ENCODE peak calls at places on chromosomes 2 and 18, in nine cellular contexts. One of them, this sample, is unnamed.

GRCh38 chr2:62654423-62654791 is 51.1 kb upstream of the EHBP1 start:
- DNase-seq in breast epithelium: no peak
- DNase-seq in mammary epithelial cell: peak; percentile 91
- DNase-seq in Right ventricle myocardium inferior: no peak
- DNase-seq in dermis microvascular lymphatic vessel endothelial cell: no peak
- DNase-seq in CD4-positive, alpha-beta T cell: no peak
- DNase-seq in psoas muscle: no peak
- DNase-seq in WTC11: no peak
- DNase-seq in RPMI7951: no peak
- DNase-seq in this sample: no peak

GRCh38 chr2:69631402-69631801 is 12.1 kb downstream of the AAK1 start:
- DNase-seq in breast epithelium: no peak
- DNase-seq in mammary epithelial cell: no peak
- DNase-seq in Right ventricle myocardium inferior: no peak
- DNase-seq in dermis microvascular lymphatic vessel endothelial cell: no peak
- DNase-seq in CD4-positive, alpha-beta T cell: no peak
- DNase-seq in psoas muscle: no peak
- DNase-seq in WTC11: no peak
- DNase-seq in RPMI7951: no peak
- DNase-seq in this sample: no peak

GRCh38 chr2:101546376-101547058 is 71.6 kb upstream of the RFX8 start:
- DNase-seq in breast epithelium: no peak
- DNase-seq in mammary epithelial cell: peak; percentile 81
- DNase-seq in Right ventricle myocardium inferior: no peak
- DNase-seq in dermis microvascular lymphatic vessel endothelial cell: no peak
- DNase-seq in CD4-positive, alpha-beta T cell: no peak
- DNase-seq in psoas muscle: no peak
- DNase-seq in WTC11: no peak
- DNase-seq in RPMI7951: peak; percentile 66
- DNase-seq in this sample: no peak

GRCh38 chr2:127012215-127012614 is 94.7 kb downstream of the BIN1 start:
- DNase-seq in breast epithelium: no peak
- DNase-seq in mammary epithelial cell: no peak
- DNase-seq in Right ventricle myocardium inferior: no peak
- DNase-seq in dermis microvascular lymphatic vessel endothelial cell: no peak
- DNase-seq in CD4-positive, alpha-beta T cell: no peak
- DNase-seq in psoas muscle: no peak
- DNase-seq in WTC11: no peak
- DNase-seq in RPMI7951: no peak
- DNase-seq in this sample: no peak

GRCh38 chr2:28898048-28898447 is 3.6 kb downstream of the WDR43 start:
- DNase-seq in breast epithelium: no peak
- DNase-seq in mammary epithelial cell: no peak
- DNase-seq in Right ventricle myocardium inferior: no peak
- DNase-seq in dermis microvascular lymphatic vessel endothelial cell: no peak
- DNase-seq in CD4-positive, alpha-beta T cell: no peak
- DNase-seq in psoas muscle: no peak
- DNase-seq in WTC11: no peak
- DNase-seq in RPMI7951: no peak
- DNase-seq in this sample: no peak

GRCh38 chr2:20108655-20109396 is 57.4 kb upstream of the LAPTM4A start:
- DNase-seq in breast epithelium: no peak
- DNase-seq in mammary epithelial cell: peak; percentile 64
- DNase-seq in Right ventricle myocardium inferior: no peak
- DNase-seq in dermis microvascular lymphatic vessel endothelial cell: no peak
- DNase-seq in CD4-positive, alpha-beta T cell: no peak
- DNase-seq in psoas muscle: no peak
- DNase-seq in WTC11: no peak
- DNase-seq in RPMI7951: no peak
- DNase-seq in this sample: no peak

GRCh38 chr2:112048887-112049286 is 6.2 kb upstream of the TMEM87B start:
- DNase-seq in breast epithelium: no peak
- DNase-seq in mammary epithelial cell: peak; percentile 38
- DNase-seq in Right ventricle myocardium inferior: no peak
- DNase-seq in dermis microvascular lymphatic vessel endothelial cell: peak; percentile 65
- DNase-seq in CD4-positive, alpha-beta T cell: no peak
- DNase-seq in psoas muscle: no peak
- DNase-seq in WTC11: no peak
- DNase-seq in RPMI7951: peak; percentile 66
- DNase-seq in this sample: peak; percentile 21

GRCh38 chr2:217371681-217372297 is 511.9 kb upstream of the TNP1 start:
- DNase-seq in breast epithelium: no peak
- DNase-seq in mammary epithelial cell: no peak
- DNase-seq in Right ventricle myocardium inferior: no peak
- DNase-seq in dermis microvascular lymphatic vessel endothelial cell: no peak
- DNase-seq in CD4-positive, alpha-beta T cell: no peak
- DNase-seq in psoas muscle: no peak
- DNase-seq in WTC11: no peak
- DNase-seq in RPMI7951: peak; percentile 9
- DNase-seq in this sample: no peak

GRCh38 chr2:212228651-212229253 is 309.9 kb downstream of the ERBB4 start:
- DNase-seq in breast epithelium: no peak
- DNase-seq in mammary epithelial cell: peak; percentile 8
- DNase-seq in Right ventricle myocardium inferior: no peak
- DNase-seq in dermis microvascular lymphatic vessel endothelial cell: no peak
- DNase-seq in CD4-positive, alpha-beta T cell: no peak
- DNase-seq in psoas muscle: no peak
- DNase-seq in WTC11: no peak
- DNase-seq in RPMI7951: no peak
- DNase-seq in this sample: no peak

GRCh38 chr2:197972017-197972416 is 167.6 kb downstream of the PLCL1 start:
- DNase-seq in breast epithelium: no peak
- DNase-seq in mammary epithelial cell: peak; percentile 30
- DNase-seq in Right ventricle myocardium inferior: no peak
- DNase-seq in dermis microvascular lymphatic vessel endothelial cell: no peak
- DNase-seq in CD4-positive, alpha-beta T cell: no peak
- DNase-seq in psoas muscle: no peak
- DNase-seq in WTC11: no peak
- DNase-seq in RPMI7951: no peak
- DNase-seq in this sample: no peak

GRCh38 chr18:63233334-63233733 is 86.2 kb downstream of the BCL2 start:
- DNase-seq in breast epithelium: no peak
- DNase-seq in mammary epithelial cell: no peak
- DNase-seq in Right ventricle myocardium inferior: no peak
- DNase-seq in dermis microvascular lymphatic vessel endothelial cell: no peak
- DNase-seq in CD4-positive, alpha-beta T cell: no peak
- DNase-seq in psoas muscle: no peak
- DNase-seq in WTC11: no peak
- DNase-seq in RPMI7951: no peak
- DNase-seq in this sample: no peak

GRCh38 chr2:20536619-20537422 is 89.9 kb downstream of the RHOB start:
- DNase-seq in breast epithelium: no peak
- DNase-seq in mammary epithelial cell: no peak
- DNase-seq in Right ventricle myocardium inferior: no peak
- DNase-seq in dermis microvascular lymphatic vessel endothelial cell: no peak
- DNase-seq in CD4-positive, alpha-beta T cell: no peak
- DNase-seq in psoas muscle: peak; percentile 47
- DNase-seq in WTC11: no peak
- DNase-seq in RPMI7951: no peak
- DNase-seq in this sample: no peak

GRCh38 chr2:179020156-179020750 is 29.7 kb downstream of the CCDC141 start:
- DNase-seq in breast epithelium: no peak
- DNase-seq in mammary epithelial cell: peak; percentile 19
- DNase-seq in Right ventricle myocardium inferior: no peak
- DNase-seq in dermis microvascular lymphatic vessel endothelial cell: peak; percentile 20
- DNase-seq in CD4-positive, alpha-beta T cell: peak; percentile 25
- DNase-seq in psoas muscle: no peak
- DNase-seq in WTC11: peak; percentile 75
- DNase-seq in RPMI7951: peak; percentile 14
- DNase-seq in this sample: peak; percentile 52

GRCh38 chr18:55048892-55049291 is 89.6 kb upstream of the CCDC68 start:
- DNase-seq in breast epithelium: no peak
- DNase-seq in mammary epithelial cell: peak; percentile 35
- DNase-seq in Right ventricle myocardium inferior: no peak
- DNase-seq in dermis microvascular lymphatic vessel endothelial cell: no peak
- DNase-seq in CD4-positive, alpha-beta T cell: no peak
- DNase-seq in psoas muscle: no peak
- DNase-seq in WTC11: no peak
- DNase-seq in RPMI7951: peak; percentile 47
- DNase-seq in this sample: no peak

This sample was measured in CD8-positive, alpha-beta T cell.